ENCODE peak calls at places on chromosome 5, in ten cellular contexts. N is heart right ventricle, Z is MM.1S, O is adrenal gland, T is H9, S is A549, B is sigmoid colon, P is GM23338, I is gastrocnemius medialis, H is psoas muscle. W is an unnamed sample.

GRCh38 chr5:126139086-126139485 is 284.1 kb upstream of the GRAMD2B start:
- DNase-seq in N (no peak), Z (peak; percentile 2), O (no peak), T (no peak), S (no peak), B (no peak), P (no peak), I (no peak), H (no peak), W (no peak)

GRCh38 chr5:159061834-159062530 is 37.7 kb downstream of the EBF1 start:
- DNase-seq in N (no peak), Z (no peak), O (no peak), T (peak; percentile 61), S (no peak), B (no peak), P (peak; percentile 65), I (no peak), H (no peak), W (peak; percentile 56)

GRCh38 chr5:169190860-169191259 is 110.1 kb downstream of the SLIT3 start:
- DNase-seq in N (no peak), Z (no peak), O (peak; percentile 59), T (no peak), S (no peak), B (no peak), P (no peak), I (no peak), H (no peak), W (no peak)

GRCh38 chr5:68962632-68963484 is 131.0 kb upstream of the SLC30A5 start:
- DNase-seq in N (peak; percentile 46), Z (peak; percentile 9), O (peak; percentile 89), T (peak; percentile 75), S (peak; percentile 64), B (peak; percentile 84), P (peak; percentile 91), I (peak; percentile 54), H (peak; percentile 48), W (peak; percentile 66)

GRCh38 chr5:158640581-158640980 is 459.1 kb downstream of the EBF1 start:
- DNase-seq in N (no peak), Z (no peak), O (no peak), T (no peak), S (no peak), B (no peak), P (no peak), I (no peak), H (peak; percentile 12), W (no peak)

GRCh38 chr5:136191304-136192014 is 1.5 kb downstream of the SMIM32 start:
- DNase-seq in N (no peak), Z (no peak), O (peak; percentile 37), T (peak; percentile 60), S (no peak), B (peak; percentile 54), P (peak; percentile 78), I (no peak), H (no peak), W (peak; percentile 56)

GRCh38 chr5:81762853-81763252 is 12.0 kb upstream of the SSBP2 start:
- DNase-seq in N (no peak), Z (no peak), O (no peak), T (no peak), S (no peak), B (no peak), P (no peak), I (no peak), H (no peak), W (no peak)

GRCh38 chr5:31335456-31335855 is 142.0 kb downstream of the CDH6 start:
- DNase-seq in N (no peak), Z (no peak), O (no peak), T (no peak), S (no peak), B (no peak), P (no peak), I (no peak), H (no peak), W (no peak)

GRCh38 chr5:173238312-173239232 is 3.6 kb upstream of the NKX2-5 start:
- DNase-seq in N (no peak), Z (no peak), O (no peak), T (peak; percentile 58), S (no peak), B (no peak), P (peak; percentile 74), I (no peak), H (no peak), W (no peak)

GRCh38 chr5:168401226-168401625 is 85.0 kb upstream of the RARS1 start:
- DNase-seq in N (no peak), Z (no peak), O (no peak), T (no peak), S (no peak), B (no peak), P (no peak), I (no peak), H (no peak), W (no peak)

GRCh38 chr5:1987471-1987870 is 104.7 kb upstream of the IRX4 start:
- DNase-seq in N (no peak), Z (no peak), O (no peak), T (no peak), S (no peak), B (no peak), P (no peak), I (no peak), H (no peak), W (no peak)

GRCh38 chr5:113510836-113511451 is 2.5 kb upstream of the YTHDC2 start:
- DNase-seq in N (no peak), Z (peak; percentile 65), O (no peak), T (no peak), S (peak; percentile 47), B (no peak), P (no peak), I (no peak), H (no peak), W (no peak)

GRCh38 chr5:132760601-132761317 is 13.5 kb downstream of the CCNI2 start:
- DNase-seq in N (no peak), Z (no peak), O (peak; percentile 34), T (peak; percentile 12), S (no peak), B (no peak), P (no peak), I (no peak), H (no peak), W (no peak)

GRCh38 chr5:52657231-52657645 is 130.5 kb upstream of the ITGA1 start:
- DNase-seq in N (no peak), Z (peak; percentile 69), O (no peak), T (no peak), S (peak; percentile 48), B (no peak), P (peak; percentile 77), I (no peak), H (no peak), W (no peak)

GRCh38 chr5:10578292-10578663 is 14.4 kb downstream of the ANKRD33B start:
- DNase-seq in N (no peak), Z (no peak), O (no peak), T (no peak), S (no peak), B (no peak), P (no peak), I (no peak), H (no peak), W (no peak)

GRCh38 chr5:10578869-10579268 is 15.0 kb downstream of the ANKRD33B start:
- DNase-seq in N (no peak), Z (peak; percentile 7), O (peak; percentile 29), T (no peak), S (no peak), B (no peak), P (no peak), I (no peak), H (no peak), W (no peak)

GRCh38 chr5:10576121-10576789 is 12.4 kb downstream of the ANKRD33B start:
- DNase-seq in N (no peak), Z (no peak), O (no peak), T (no peak), S (no peak), B (no peak), P (no peak), I (no peak), H (no peak), W (no peak)

GRCh38 chr5:10576790-10577189 is 12.9 kb downstream of the ANKRD33B start:
- DNase-seq in N (no peak), Z (no peak), O (peak; percentile 43), T (no peak), S (no peak), B (no peak), P (no peak), I (no peak), H (no peak), W (no peak)

GRCh38 chr5:10577371-10578291 is 13.8 kb downstream of the ANKRD33B start:
- DNase-seq in N (peak; percentile 30), Z (no peak), O (peak; percentile 78), T (no peak), S (no peak), B (no peak), P (no peak), I (peak; percentile 45), H (peak; percentile 24), W (no peak)
- H3K27ac ChIP-seq in N (peak overlapping the region; percentile 50), Z (no peak overlapping the region), O (peak overlapping the region; percentile 31), T (no peak overlapping the region), S (no peak overlapping the region), B (no peak overlapping the region), P (no peak overlapping the region), I (peak overlapping the region; percentile 64), H (peak overlapping the region; percentile 71), W (no peak overlapping the region)

GRCh38 chr5:178077751-178078150 is 35.6 kb upstream of the N4BP3 start:
- DNase-seq in N (no peak), Z (no peak), O (no peak), T (peak; percentile 55), S (no peak), B (no peak), P (peak; percentile 62), I (no peak), H (no peak), W (no peak)
- H3K4me1 ChIP-seq in N (peaks cover 5% of the 10 kb centered on the region), Z (no peaks in the 10 kb centered on the region), O (no peaks in the 10 kb centered on the region), T (no peaks in the 10 kb centered on the region), S (no peaks in the 10 kb centered on the region), B (no peaks in the 10 kb centered on the region), P (peaks cover 10% of the 10 kb centered on the region), I (no peaks in the 10 kb centered on the region), H (no peaks in the 10 kb centered on the region), W (no peaks in the 10 kb centered on the region)

GRCh38 chr5:36688722-36689121 is 82.3 kb downstream of the SLC1A3 start:
- DNase-seq in N (no peak), Z (peak; percentile 14), O (no peak), T (no peak), S (peak; percentile 34), B (no peak), P (peak; percentile 75), I (no peak), H (no peak), W (no peak)
- TF ChIP-seq CTCF in N (peak; percentile 21), Z (peak; percentile 46), O (no peak), T (peak; percentile 63), S (peak; percentile 38), B (no peak), P (peak; percentile 65), I (no peak), H (no peak), W (peak; percentile 9)

DNA sequence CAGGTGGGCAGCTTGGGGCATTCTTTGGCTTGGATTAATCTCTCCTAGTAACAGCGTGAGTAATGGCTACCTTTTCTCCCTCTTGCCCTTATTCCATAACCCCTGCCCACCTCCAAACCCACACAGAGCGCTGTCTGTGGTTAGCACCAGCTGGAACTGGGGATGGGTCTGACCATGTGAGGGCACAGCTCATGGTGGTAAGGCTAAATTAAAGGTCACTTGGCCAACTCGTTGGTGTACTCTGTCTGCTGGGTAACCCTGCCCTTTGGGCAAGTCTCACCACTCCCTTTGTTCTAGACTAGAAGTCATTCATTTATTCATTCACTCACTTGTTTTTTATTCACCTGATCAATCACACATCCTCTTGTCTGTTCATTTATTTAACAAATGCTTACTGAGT is 27.8 kb downstream of the PPARGC1B start:
- DNase-seq in N (no peak), Z (no peak), O (no peak), T (no peak), S (no peak), B (no peak), P (no peak), I (no peak), H (no peak), W (no peak)
- H3K27ac ChIP-seq in N (no peak overlapping the region), Z (no peak overlapping the region), O (no peak overlapping the region), T (no peak overlapping the region), S (no peak overlapping the region), B (peak overlapping the region; percentile 42), P (no peak overlapping the region), I (peak overlapping the region; percentile 33), H (peak overlapping the region; percentile 43), W (no peak overlapping the region)